ENCODE peak calls at places on chromosomes 11 and 22, in eight cellular contexts. E, J, K, C, F, X, W and A are unnamed samples.

GRCh38 chr22:30208631-30209603 is 37.6 kb downstream of the LIF start:
- DNase-seq in X (peak), E (no peak), W (no peak), C (peak), K (peak), F (no peak), J (peak), A (peak)

GRCh38 chr11:68773521-68774187 is 22.3 kb upstream of the TESMIN start:
- DNase-seq in W (no peak), E (no peak), X (no peak), C (peak), K (no peak), J (peak), F (no peak), A (no peak)

GRCh38 chr11:132168326-132168725 is 797.9 kb downstream of the NTM start:
- DNase-seq in X (no peak), J (no peak), C (no peak), K (no peak), E (no peak), W (no peak), F (no peak), A (no peak)

GRCh38 chr22:49201046-49201970 is 626.4 kb downstream of the BRD1 start:
- DNase-seq in F (no peak), E (no peak), X (no peak), K (no peak), W (no peak), J (no peak), C (no peak), A (peak)

GRCh38 chr11:19766206-19766605 is 53.6 kb downstream of the NAV2 start:
- DNase-seq in X (no peak), C (peak), E (no peak), F (no peak), J (no peak), K (no peak), W (no peak), A (peak)

GRCh38 chr11:133081020-133081419 is 451.3 kb downstream of the OPCML start:
- DNase-seq in C (no peak), J (no peak), F (no peak), X (no peak), W (no peak), E (no peak), K (no peak), A (no peak)

GRCh38 chr11:57294225-57295131 is 30.3 kb downstream of the TNKS1BP1 start:
- DNase-seq in E (peak), C (no peak), W (peak), X (peak), F (no peak), J (no peak), K (peak), A (no peak)

GRCh38 chr11:69205929-69206612 is 50.3 kb downstream of the SMIM38 start:
- DNase-seq in X (no peak), C (no peak), F (no peak), E (no peak), J (no peak), W (no peak), K (no peak), A (peak)

GRCh38 chr22:32850591-32851517 is 49.3 kb downstream of the TIMP3 start:
- DNase-seq in K (peak), J (no peak), X (peak), W (no peak), C (no peak), F (no peak), E (no peak), A (peak)

GRCh38 chr11:86553322-86553721 is 119.1 kb downstream of the ME3 start:
- DNase-seq in C (no peak), J (no peak), W (no peak), K (no peak), E (no peak), F (no peak), X (no peak), A (no peak)

GRCh38 chr11:1482581-1483444 is 3.8 kb downstream of the MOB2 start:
- DNase-seq in E (no peak), F (no peak), K (peak), W (no peak), J (no peak), C (no peak), X (no peak), A (peak)

GRCh38 chr11:1738380-1738779 is 12.0 kb downstream of the IFITM10 start:
- DNase-seq in X (no peak), J (no peak), C (no peak), K (no peak), E (no peak), W (no peak), F (no peak), A (no peak)

GRCh38 chr11:35740061-35740824 is 77.7 kb downstream of the TRIM44 start:
- DNase-seq in F (no peak), E (no peak), J (no peak), K (no peak), W (no peak), X (no peak), C (no peak), A (no peak)

GRCh38 chr11:94678901-94679300 is 89.3 kb upstream of the AMOTL1 start:
- DNase-seq in F (no peak), X (no peak), W (peak), E (no peak), J (no peak), C (no peak), K (no peak), A (no peak)

GRCh38 chr11:68870470-68870869 is 28.8 kb upstream of the CPT1A start:
- DNase-seq in C (no peak), W (no peak), E (peak), F (no peak), K (no peak), X (no peak), J (no peak), A (no peak)

GRCh38 chr11:2579315-2580060 is 120.3 kb downstream of the KCNQ1OT1 start:
- DNase-seq in K (peak), C (no peak), W (no peak), J (no peak), F (no peak), E (no peak), X (no peak), A (peak)

GRCh38 chr11:80315263-80315662 is 874.4 kb upstream of the TENM4 start:
- DNase-seq in W (peak), F (no peak), X (no peak), C (no peak), K (no peak), J (no peak), E (no peak), A (no peak)

GRCh38 chr11:42974510-42974909 is 337.3 kb upstream of the API5 start:
- DNase-seq in C (no peak), W (no peak), X (no peak), E (no peak), J (no peak), K (no peak), F (no peak), A (no peak)

GRCh38 chr11:82899191-82899820 is 924 bp downstream of the PRCP start:
- DNase-seq in K (no peak), C (no peak), W (no peak), F (peak), J (no peak), E (no peak), X (no peak), A (no peak)

GRCh38 chr11:59787816-59788215 is 22.8 kb downstream of the MRPL16 start:
- DNase-seq in W (peak), J (no peak), E (no peak), K (no peak), F (no peak), C (no peak), X (peak), A (no peak)

GRCh38 chr22:19737846-19738663 is 14.7 kb downstream of the GP1BB start:
- DNase-seq in K (no peak), E (no peak), C (no peak), J (no peak), X (no peak), W (no peak), F (no peak), A (no peak)

GRCh38 chr11:114258696-114259095 is 37.5 kb upstream of the NNMT start:
- DNase-seq in J (no peak), W (no peak), F (no peak), E (no peak), K (no peak), X (no peak), C (no peak), A (no peak)

GRCh38 chr11:74647404-74647803 is 55.0 kb downstream of the POLD3 start:
- DNase-seq in X (peak), F (no peak), W (no peak), J (no peak), E (no peak), K (no peak), C (no peak), A (no peak)

GRCh38 chr11:2807276-2807681 is 78.3 kb downstream of the CDKN1C start:
- DNase-seq in K (peak), X (peak), C (peak), W (no peak), E (peak), J (no peak), F (no peak), A (peak)

GRCh38 chr11:13720940-13721339 is 52.5 kb downstream of the FAR1 start:
- DNase-seq in W (peak), C (no peak), F (no peak), E (no peak), J (no peak), X (no peak), K (no peak), A (no peak)

GRCh38 chr11:44950036-44950624 is 553 bp downstream of the TP53I11 start:
- DNase-seq in W (no peak), X (no peak), E (peak), C (peak), K (peak), J (no peak), F (no peak), A (no peak)

GRCh38 chr22:21587803-21588611 is 20.5 kb downstream of the UBE2L3 start:
- DNase-seq in K (no peak), F (no peak), X (peak), C (no peak), J (peak), W (no peak), E (no peak), A (no peak)

GRCh38 chr11:106603971-106604370 is 414.3 kb downstream of the GUCY1A2 start:
- DNase-seq in W (no peak), J (no peak), C (no peak), K (no peak), X (no peak), E (no peak), F (no peak), A (no peak)

GRCh38 chr22:44363980-44364749 is 51.4 kb upstream of the SHISAL1 start:
- DNase-seq in K (no peak), W (no peak), C (no peak), X (no peak), E (no peak), J (no peak), F (no peak), A (peak)

GRCh38 chr22:46734830-46735453 is 3.1 kb downstream of the CERK start:
- DNase-seq in X (no peak), E (no peak), F (peak), W (no peak), K (no peak), C (peak), J (no peak), A (no peak)

GRCh38 chr11:106585061-106585460 is 433.2 kb downstream of the GUCY1A2 start:
- DNase-seq in K (no peak), W (peak), C (peak), E (no peak), F (no peak), X (peak), J (no peak), A (no peak)

GRCh38 chr11:1757861-1758610 is 5.7 kb downstream of the CTSD start:
- DNase-seq in C (no peak), K (no peak), X (no peak), J (no peak), W (no peak), F (peak), E (no peak), A (no peak)

GRCh38 chr22:42443240-42444059 is 11.2 kb upstream of the NFAM1 start:
- DNase-seq in C (no peak), X (peak), K (no peak), E (no peak), J (no peak), F (no peak), W (no peak), A (no peak)

GRCh38 chr11:69320756-69321741 is 27.1 kb downstream of the MYEOV start:
- DNase-seq in F (no peak), J (no peak), C (no peak), E (no peak), W (no peak), X (no peak), K (no peak), A (no peak)

GRCh38 chr22:49393526-49393925 is 434.1 kb downstream of the BRD1 start:
- DNase-seq in F (no peak), E (no peak), W (no peak), K (no peak), X (no peak), J (no peak), C (no peak), A (no peak)

GRCh38 chr11:119236490-119236889 is 30.4 kb downstream of the CBL start:
- DNase-seq in C (no peak), K (no peak), F (no peak), W (no peak), X (peak), E (no peak), J (peak), A (no peak)

GRCh38 chr11:8233691-8234424 is 29.8 kb downstream of the LMO1 start:
- DNase-seq in J (no peak), C (peak), E (no peak), X (peak), W (peak), F (no peak), K (no peak), A (no peak)
- H3K4me3 ChIP-seq in J (no peak), C (no peak), E (no peak), X (no peak), W (no peak), F (no peak), K (no peak), A (no peak)

DNA sequence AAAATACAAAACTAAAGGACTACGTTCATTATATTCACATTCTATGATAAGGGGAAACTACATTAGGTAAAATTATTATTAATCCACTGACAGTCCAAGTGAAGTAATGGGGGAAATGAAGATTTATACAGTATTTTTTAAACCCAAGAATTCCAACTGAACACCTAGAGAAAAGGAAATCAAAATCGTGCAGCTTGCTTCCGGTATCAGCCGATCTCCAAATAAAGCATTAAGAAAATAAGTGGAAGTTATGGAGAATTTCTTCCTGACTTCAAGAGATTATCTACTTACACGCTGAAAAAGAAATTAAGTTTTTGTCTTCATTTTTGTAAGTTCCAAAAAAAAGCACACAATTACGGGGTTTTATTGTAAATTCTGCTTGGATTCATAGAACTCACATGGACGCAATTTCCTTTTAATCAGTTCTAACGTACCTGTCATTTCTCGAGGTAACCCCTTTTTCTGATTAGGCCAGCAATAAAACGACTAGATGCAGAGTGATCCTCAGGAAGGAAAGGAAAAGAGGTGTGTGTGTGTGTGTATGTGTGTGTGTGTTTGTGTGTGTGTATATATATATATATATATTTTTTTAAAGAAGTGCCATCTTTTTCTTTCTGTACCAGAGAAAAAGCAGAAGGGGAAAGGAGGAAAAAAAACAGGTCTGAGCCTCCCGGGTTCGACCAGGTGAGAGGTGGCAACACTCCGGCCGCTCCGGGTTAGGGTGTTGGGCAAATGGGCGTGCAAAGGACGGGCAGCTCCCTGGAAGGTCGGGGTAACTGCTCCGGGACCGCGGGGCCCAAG is 1.1 kb downstream of the ZBTB44 start:
- DNase-seq in E (no peak), J (no peak), K (no peak), X (peak), F (no peak), C (no peak), W (peak), A (no peak)
- H3K27ac ChIP-seq in E (peak), J (no peak), K (peak), X (peak), F (peak), C (peak), W (peak), A (peak)

DNA sequence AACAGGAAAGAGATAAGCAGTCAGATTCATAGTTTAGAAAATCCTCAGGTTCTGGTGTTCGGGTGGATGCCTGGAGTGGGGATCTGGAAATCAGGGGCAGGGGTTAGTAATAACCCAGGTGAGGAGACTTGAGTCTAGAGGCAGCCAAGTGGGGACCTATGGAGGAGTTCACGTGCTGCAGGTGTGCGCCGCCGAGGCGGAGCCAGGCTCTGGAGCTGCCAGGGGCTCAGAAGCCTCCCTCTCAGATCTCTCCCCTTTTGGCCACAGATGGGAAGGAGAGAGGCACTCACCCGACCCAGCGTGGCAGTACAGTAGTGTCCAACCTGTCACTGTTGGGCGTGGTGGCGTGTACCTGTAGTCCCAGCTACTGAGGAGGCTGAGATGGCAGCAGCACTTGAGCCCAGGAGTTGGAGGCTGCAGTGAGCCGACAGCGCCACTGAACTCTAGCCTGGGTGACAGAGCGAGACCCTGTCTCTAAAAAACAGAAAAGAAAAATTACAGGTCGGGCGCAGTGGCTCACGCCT is 27.5 kb downstream of the TXN2 start:
- DNase-seq in K (peak), F (no peak), E (no peak), X (no peak), C (no peak), W (no peak), J (no peak), A (no peak)
- H3K4me3 ChIP-seq in K (no peak), F (peak), E (no peak), X (no peak), C (no peak), W (no peak), J (no peak), A (peak)

DNA sequence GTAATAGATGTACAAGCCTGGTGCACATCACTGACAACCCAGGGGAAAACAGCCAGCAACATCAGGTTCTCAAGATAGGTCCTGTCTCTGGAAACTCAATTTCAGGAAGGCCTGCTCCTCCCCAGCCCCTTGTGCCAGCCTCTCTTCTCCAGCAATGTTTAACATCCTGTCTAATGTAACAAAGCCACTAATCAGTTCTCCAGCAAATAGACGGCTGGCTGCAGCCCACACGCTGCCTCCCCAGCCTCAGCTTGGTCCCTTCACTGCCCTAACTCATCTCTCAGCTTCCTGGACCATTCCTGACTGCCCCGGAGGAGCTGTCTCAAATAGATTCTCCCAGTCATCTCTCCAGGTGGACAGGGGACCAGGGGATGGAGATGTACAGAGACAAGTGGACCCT is 37.8 kb downstream of the RPL27A start:
- DNase-seq in W (no peak), C (no peak), F (no peak), J (no peak), X (no peak), K (no peak), E (no peak), A (no peak)
- H3K27ac ChIP-seq in W (peak), C (peak), F (no peak), J (peak), X (no peak), K (peak), E (peak), A (peak)

GRCh38 chr22:40422558-40423245 is 52.3 kb downstream of the SGSM3 start:
- DNase-seq in X (no peak), W (no peak), E (no peak), J (no peak), F (no peak), K (no peak), C (no peak), A (no peak)

GRCh38 chr22:40425082-40425481 is 54.7 kb downstream of the SGSM3 start:
- DNase-seq in E (no peak), F (no peak), C (no peak), J (no peak), X (no peak), K (no peak), W (no peak), A (no peak)

GRCh38 chr22:40421941-40422340 is 51.5 kb downstream of the SGSM3 start:
- DNase-seq in X (no peak), F (no peak), C (no peak), E (no peak), K (no peak), W (no peak), J (no peak), A (no peak)

GRCh38 chr22:40423246-40423753 is 52.9 kb downstream of the SGSM3 start:
- DNase-seq in W (no peak), E (no peak), C (no peak), K (no peak), X (no peak), F (no peak), J (no peak), A (no peak)

GRCh38 chr22:40423882-40424640 is 53.7 kb downstream of the SGSM3 start:
- DNase-seq in F (no peak), E (no peak), C (no peak), J (no peak), K (no peak), W (no peak), X (no peak), A (no peak)
- H3K4me3 ChIP-seq in F (no peak), E (no peak), C (no peak), J (no peak), K (no peak), W (no peak), X (no peak), A (no peak)

DNA sequence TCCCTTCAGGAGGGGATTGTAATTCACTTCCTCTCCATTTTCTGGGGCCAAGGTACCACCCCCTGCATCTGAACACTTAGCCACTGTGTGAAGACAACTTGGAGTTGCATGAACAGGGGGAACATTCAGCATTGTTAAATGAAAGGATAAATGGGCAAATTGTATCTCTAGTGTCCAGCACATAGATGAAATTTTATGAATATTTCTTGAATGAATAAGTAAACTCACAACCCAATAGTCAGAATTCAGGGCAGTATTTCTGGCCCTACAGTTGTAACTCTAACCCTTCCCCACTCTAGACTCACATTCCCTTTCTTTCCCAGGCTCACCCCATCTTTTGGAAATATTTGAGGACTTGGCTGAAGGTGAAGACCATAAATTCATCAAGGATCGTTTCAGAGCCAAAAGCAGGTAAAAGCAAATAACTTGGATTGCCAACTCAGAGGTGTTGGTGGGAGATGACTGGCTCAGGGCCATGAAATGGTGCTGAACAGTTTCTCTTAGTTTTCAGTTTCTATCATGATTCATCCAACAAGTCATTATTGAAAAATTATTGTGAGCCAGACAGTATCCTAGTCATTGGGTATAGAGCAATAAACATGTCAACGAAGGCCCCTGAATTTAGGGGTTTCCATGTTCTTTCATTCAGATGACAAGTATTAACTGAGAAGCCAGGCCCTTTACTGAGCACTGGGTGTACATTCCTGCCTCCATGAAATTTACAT is 33.3 kb upstream of the ZC3H12C start:
- DNase-seq in J (peak), F (no peak), K (no peak), W (no peak), E (no peak), X (peak), C (no peak), A (no peak)
- H3K27ac ChIP-seq in J (no peak), F (no peak), K (no peak), W (peak), E (no peak), X (no peak), C (no peak), A (no peak)